ENCODE peak calls at places on chromosomes 4 and X, in seven cellular contexts. One of them, this sample, is unnamed.

GRCh38 chr4:19239565-19239964 is 1012.1 kb upstream of the SLIT2 start:
- DNase-seq in renal cortical epithelial cell: no peak
- DNase-seq in amniotic stem cell: peak; percentile 5
- DNase-seq in GM04504: no peak
- DNase-seq in CD4-positive, alpha-beta memory T cell: no peak
- DNase-seq in activated CD4-positive, alpha-beta T cell treated with anti-CD3 and anti-CD28 coated beads for 4 hours: no peak
- DNase-seq in GM23248: peak; percentile 41
- DNase-seq in this sample: peak; percentile 80

GRCh38 chrX:15465347-15465746 is 27.8 kb downstream of the PIR start:
- DNase-seq in CD4-positive, alpha-beta memory T cell: no peak
- DNase-seq in renal cortical epithelial cell: no peak
- DNase-seq in activated CD4-positive, alpha-beta T cell treated with anti-CD3 and anti-CD28 coated beads for 4 hours: no peak
- DNase-seq in GM04504: peak; percentile 29
- DNase-seq in amniotic stem cell: no peak
- DNase-seq in GM23248: peak; percentile 47
- DNase-seq in this sample: peak; percentile 1

GRCh38 chr4:98851806-98852205 is 77.1 kb downstream of the EIF4E start:
- DNase-seq in amniotic stem cell: no peak
- DNase-seq in activated CD4-positive, alpha-beta T cell treated with anti-CD3 and anti-CD28 coated beads for 4 hours: no peak
- DNase-seq in GM04504: peak; percentile 10
- DNase-seq in renal cortical epithelial cell: no peak
- DNase-seq in CD4-positive, alpha-beta memory T cell: no peak
- DNase-seq in GM23248: peak; percentile 4
- DNase-seq in this sample: peak; percentile 36

GRCh38 chr4:76342803-76343202 is 36.3 kb downstream of the STBD1 start:
- DNase-seq in GM23248: no peak
- DNase-seq in activated CD4-positive, alpha-beta T cell treated with anti-CD3 and anti-CD28 coated beads for 4 hours: no peak
- DNase-seq in renal cortical epithelial cell: no peak
- DNase-seq in GM04504: no peak
- DNase-seq in amniotic stem cell: no peak
- DNase-seq in CD4-positive, alpha-beta memory T cell: no peak
- DNase-seq in this sample: no peak

GRCh38 chrX:107450823-107451509 is 1.5 kb downstream of the FRMPD3 start:
- DNase-seq in activated CD4-positive, alpha-beta T cell treated with anti-CD3 and anti-CD28 coated beads for 4 hours: no peak
- DNase-seq in GM04504: no peak
- DNase-seq in renal cortical epithelial cell: no peak
- DNase-seq in amniotic stem cell: no peak
- DNase-seq in GM23248: peak; percentile 31
- DNase-seq in CD4-positive, alpha-beta memory T cell: no peak
- DNase-seq in this sample: no peak

GRCh38 chrX:12988797-12989196 is 13.9 kb downstream of the TMSB4X start:
- DNase-seq in amniotic stem cell: peak; percentile 15
- DNase-seq in GM04504: no peak
- DNase-seq in renal cortical epithelial cell: peak; percentile 78
- DNase-seq in GM23248: peak; percentile 67
- DNase-seq in activated CD4-positive, alpha-beta T cell treated with anti-CD3 and anti-CD28 coated beads for 4 hours: no peak
- DNase-seq in CD4-positive, alpha-beta memory T cell: no peak
- DNase-seq in this sample: peak; percentile 51

GRCh38 chrX:2577844-2578444 is 77.2 kb upstream of the DHRSX start:
- DNase-seq in CD4-positive, alpha-beta memory T cell: no peak
- DNase-seq in GM23248: peak; percentile 37
- DNase-seq in activated CD4-positive, alpha-beta T cell treated with anti-CD3 and anti-CD28 coated beads for 4 hours: no peak
- DNase-seq in GM04504: no peak
- DNase-seq in amniotic stem cell: no peak
- DNase-seq in renal cortical epithelial cell: no peak
- DNase-seq in this sample: no peak

GRCh38 chr4:1399508-1400190 is 6.6 kb downstream of the NKX1-1 start:
- DNase-seq in CD4-positive, alpha-beta memory T cell: no peak
- DNase-seq in activated CD4-positive, alpha-beta T cell treated with anti-CD3 and anti-CD28 coated beads for 4 hours: no peak
- DNase-seq in renal cortical epithelial cell: no peak
- DNase-seq in amniotic stem cell: no peak
- DNase-seq in GM04504: no peak
- DNase-seq in GM23248: no peak
- DNase-seq in this sample: no peak

GRCh38 chrX:109475174-109475891 is 6.6 kb downstream of the GUCY2F start:
- DNase-seq in renal cortical epithelial cell: peak; percentile 21
- DNase-seq in amniotic stem cell: peak; percentile 4
- DNase-seq in CD4-positive, alpha-beta memory T cell: no peak
- DNase-seq in GM04504: peak; percentile 12
- DNase-seq in GM23248: peak; percentile 60
- DNase-seq in activated CD4-positive, alpha-beta T cell treated with anti-CD3 and anti-CD28 coated beads for 4 hours: peak; percentile 1
- DNase-seq in this sample: peak; percentile 22

GRCh38 chrX:29419774-29420553 is 795.4 kb upstream of the MAGEB2 start:
- DNase-seq in activated CD4-positive, alpha-beta T cell treated with anti-CD3 and anti-CD28 coated beads for 4 hours: no peak
- DNase-seq in renal cortical epithelial cell: no peak
- DNase-seq in GM04504: no peak
- DNase-seq in GM23248: no peak
- DNase-seq in amniotic stem cell: no peak
- DNase-seq in CD4-positive, alpha-beta memory T cell: no peak
- DNase-seq in this sample: no peak

GRCh38 chrX:39595977-39596376 is 501.8 kb downstream of the BCOR start:
- DNase-seq in GM04504: no peak
- DNase-seq in renal cortical epithelial cell: no peak
- DNase-seq in activated CD4-positive, alpha-beta T cell treated with anti-CD3 and anti-CD28 coated beads for 4 hours: no peak
- DNase-seq in CD4-positive, alpha-beta memory T cell: no peak
- DNase-seq in amniotic stem cell: no peak
- DNase-seq in GM23248: no peak
- DNase-seq in this sample: no peak

GRCh38 chr4:6575503-6576240 is 683 bp downstream of the MAN2B2 start:
- DNase-seq in amniotic stem cell: no peak
- DNase-seq in activated CD4-positive, alpha-beta T cell treated with anti-CD3 and anti-CD28 coated beads for 4 hours: no peak
- DNase-seq in CD4-positive, alpha-beta memory T cell: no peak
- DNase-seq in renal cortical epithelial cell: no peak
- DNase-seq in GM04504: no peak
- DNase-seq in GM23248: no peak
- DNase-seq in this sample: no peak

GRCh38 chr4:40562208-40562607 is 67.5 kb downstream of the RBM47 start:
- DNase-seq in CD4-positive, alpha-beta memory T cell: no peak
- DNase-seq in GM23248: no peak
- DNase-seq in renal cortical epithelial cell: no peak
- DNase-seq in activated CD4-positive, alpha-beta T cell treated with anti-CD3 and anti-CD28 coated beads for 4 hours: no peak
- DNase-seq in GM04504: no peak
- DNase-seq in amniotic stem cell: no peak
- DNase-seq in this sample: no peak

GRCh38 chr4:142435599-142436235 is 410.4 kb downstream of the INPP4B start:
- DNase-seq in GM04504: no peak
- DNase-seq in activated CD4-positive, alpha-beta T cell treated with anti-CD3 and anti-CD28 coated beads for 4 hours: no peak
- DNase-seq in GM23248: no peak
- DNase-seq in CD4-positive, alpha-beta memory T cell: no peak
- DNase-seq in renal cortical epithelial cell: no peak
- DNase-seq in amniotic stem cell: no peak
- DNase-seq in this sample: no peak

GRCh38 chr4:41120297-41121217 is 93.8 kb downstream of the APBB2 start:
- DNase-seq in activated CD4-positive, alpha-beta T cell treated with anti-CD3 and anti-CD28 coated beads for 4 hours: no peak
- DNase-seq in amniotic stem cell: no peak
- DNase-seq in renal cortical epithelial cell: peak; percentile 54
- DNase-seq in GM23248: peak; percentile 53
- DNase-seq in CD4-positive, alpha-beta memory T cell: no peak
- DNase-seq in GM04504: no peak
- DNase-seq in this sample: no peak

GRCh38 chr4:97911236-97911906 is 231.9 kb downstream of the STPG2 start:
- DNase-seq in CD4-positive, alpha-beta memory T cell: no peak
- DNase-seq in amniotic stem cell: no peak
- DNase-seq in renal cortical epithelial cell: peak; percentile 70
- DNase-seq in GM04504: no peak
- DNase-seq in activated CD4-positive, alpha-beta T cell treated with anti-CD3 and anti-CD28 coated beads for 4 hours: no peak
- DNase-seq in GM23248: no peak
- DNase-seq in this sample: no peak

GRCh38 chr4:189785257-189785656 is 155.4 kb upstream of the FRG1 start:
- DNase-seq in GM23248: no peak
- DNase-seq in renal cortical epithelial cell: no peak
- DNase-seq in amniotic stem cell: no peak
- DNase-seq in GM04504: no peak
- DNase-seq in activated CD4-positive, alpha-beta T cell treated with anti-CD3 and anti-CD28 coated beads for 4 hours: no peak
- DNase-seq in CD4-positive, alpha-beta memory T cell: no peak
- DNase-seq in this sample: no peak

GRCh38 chrX:40912166-40912565 is 173.1 kb upstream of the USP9X start:
- DNase-seq in renal cortical epithelial cell: no peak
- DNase-seq in GM23248: peak; percentile 21
- DNase-seq in GM04504: no peak
- DNase-seq in activated CD4-positive, alpha-beta T cell treated with anti-CD3 and anti-CD28 coated beads for 4 hours: no peak
- DNase-seq in CD4-positive, alpha-beta memory T cell: no peak
- DNase-seq in amniotic stem cell: no peak
- DNase-seq in this sample: no peak

GRCh38 chrX:153519569-153520285 is 2.3 kb downstream of the ATP2B3 start:
- DNase-seq in amniotic stem cell: no peak
- DNase-seq in GM23248: peak; percentile 74
- DNase-seq in GM04504: no peak
- DNase-seq in renal cortical epithelial cell: peak; percentile 21
- DNase-seq in activated CD4-positive, alpha-beta T cell treated with anti-CD3 and anti-CD28 coated beads for 4 hours: no peak
- DNase-seq in CD4-positive, alpha-beta memory T cell: no peak
- DNase-seq in this sample: no peak

GRCh38 chr4:145557720-145558119 is 61.5 kb upstream of the MMAA start:
- DNase-seq in GM04504: peak; percentile 37
- DNase-seq in CD4-positive, alpha-beta memory T cell: no peak
- DNase-seq in activated CD4-positive, alpha-beta T cell treated with anti-CD3 and anti-CD28 coated beads for 4 hours: peak; percentile 44
- DNase-seq in amniotic stem cell: peak; percentile 42
- DNase-seq in GM23248: peak; percentile 82
- DNase-seq in renal cortical epithelial cell: peak; percentile 65
- DNase-seq in this sample: peak; percentile 51

GRCh38 chr4:121822796-121823504 is 733 bp downstream of the CCNA2 start:
- DNase-seq in GM04504: no peak
- DNase-seq in GM23248: peak; percentile 64
- DNase-seq in amniotic stem cell: no peak
- DNase-seq in CD4-positive, alpha-beta memory T cell: peak; percentile 46
- DNase-seq in activated CD4-positive, alpha-beta T cell treated with anti-CD3 and anti-CD28 coated beads for 4 hours: no peak
- DNase-seq in renal cortical epithelial cell: no peak
- DNase-seq in this sample: peak; percentile 11

GRCh38 chr4:174394915-174395314 is 111.2 kb downstream of the CEP44 start:
- DNase-seq in GM04504: peak; percentile 18
- DNase-seq in activated CD4-positive, alpha-beta T cell treated with anti-CD3 and anti-CD28 coated beads for 4 hours: no peak
- DNase-seq in amniotic stem cell: no peak
- DNase-seq in GM23248: peak; percentile 73
- DNase-seq in CD4-positive, alpha-beta memory T cell: no peak
- DNase-seq in renal cortical epithelial cell: peak; percentile 88
- DNase-seq in this sample: peak; percentile 79

GRCh38 chrX:150984164-150984824 is 1.2 kb downstream of the HMGB3 start:
- DNase-seq in renal cortical epithelial cell: no peak
- DNase-seq in amniotic stem cell: no peak
- DNase-seq in GM23248: peak; percentile 35
- DNase-seq in GM04504: no peak
- DNase-seq in CD4-positive, alpha-beta memory T cell: no peak
- DNase-seq in activated CD4-positive, alpha-beta T cell treated with anti-CD3 and anti-CD28 coated beads for 4 hours: no peak
- DNase-seq in this sample: no peak

GRCh38 chrX:48745222-48745621 is 16.3 kb upstream of the GLOD5 start:
- DNase-seq in activated CD4-positive, alpha-beta T cell treated with anti-CD3 and anti-CD28 coated beads for 4 hours: no peak
- DNase-seq in CD4-positive, alpha-beta memory T cell: no peak
- DNase-seq in GM04504: no peak
- DNase-seq in GM23248: no peak
- DNase-seq in renal cortical epithelial cell: no peak
- DNase-seq in amniotic stem cell: no peak
- DNase-seq in this sample: no peak

GRCh38 chrX:39484669-39485068 is 613.1 kb downstream of the BCOR start:
- DNase-seq in GM04504: no peak
- DNase-seq in amniotic stem cell: no peak
- DNase-seq in renal cortical epithelial cell: no peak
- DNase-seq in CD4-positive, alpha-beta memory T cell: no peak
- DNase-seq in activated CD4-positive, alpha-beta T cell treated with anti-CD3 and anti-CD28 coated beads for 4 hours: no peak
- DNase-seq in GM23248: no peak
- DNase-seq in this sample: no peak

GRCh38 chr4:39591290-39591689 is 47.4 kb downstream of the SMIM14 start:
- DNase-seq in renal cortical epithelial cell: peak; percentile 29
- DNase-seq in activated CD4-positive, alpha-beta T cell treated with anti-CD3 and anti-CD28 coated beads for 4 hours: no peak
- DNase-seq in CD4-positive, alpha-beta memory T cell: no peak
- DNase-seq in GM23248: peak; percentile 12
- DNase-seq in amniotic stem cell: no peak
- DNase-seq in GM04504: no peak
- DNase-seq in this sample: no peak

GRCh38 chr4:183356931-183357675 is 34.9 kb upstream of the CLDN24 start:
- DNase-seq in CD4-positive, alpha-beta memory T cell: no peak
- DNase-seq in GM23248: no peak
- DNase-seq in renal cortical epithelial cell: no peak
- DNase-seq in amniotic stem cell: no peak
- DNase-seq in activated CD4-positive, alpha-beta T cell treated with anti-CD3 and anti-CD28 coated beads for 4 hours: no peak
- DNase-seq in GM04504: no peak
- DNase-seq in this sample: no peak

GRCh38 chr4:1683371-1683902 is 676 bp downstream of the FAM53A start:
- DNase-seq in CD4-positive, alpha-beta memory T cell: peak; percentile 51
- DNase-seq in renal cortical epithelial cell: peak; percentile 77
- DNase-seq in GM04504: peak; percentile 67
- DNase-seq in GM23248: peak; percentile 91
- DNase-seq in activated CD4-positive, alpha-beta T cell treated with anti-CD3 and anti-CD28 coated beads for 4 hours: no peak
- DNase-seq in amniotic stem cell: peak; percentile 62
- DNase-seq in this sample: peak; percentile 68

GRCh38 chr4:815464-816146 is 10.3 kb downstream of the CPLX1 start:
- DNase-seq in CD4-positive, alpha-beta memory T cell: no peak
- DNase-seq in GM04504: no peak
- DNase-seq in GM23248: no peak
- DNase-seq in activated CD4-positive, alpha-beta T cell treated with anti-CD3 and anti-CD28 coated beads for 4 hours: no peak
- DNase-seq in renal cortical epithelial cell: peak; percentile 61
- DNase-seq in amniotic stem cell: no peak
- DNase-seq in this sample: no peak

GRCh38 chrX:19758536-19758935 is 128.9 kb downstream of the SH3KBP1 start:
- DNase-seq in GM04504: no peak
- DNase-seq in amniotic stem cell: no peak
- DNase-seq in GM23248: peak; percentile 43
- DNase-seq in renal cortical epithelial cell: no peak
- DNase-seq in activated CD4-positive, alpha-beta T cell treated with anti-CD3 and anti-CD28 coated beads for 4 hours: no peak
- DNase-seq in CD4-positive, alpha-beta memory T cell: no peak
- DNase-seq in this sample: no peak

GRCh38 chr4:113540859-113541258 is 220.7 kb downstream of the CAMK2D start:
- DNase-seq in GM23248: peak; percentile 50
- DNase-seq in activated CD4-positive, alpha-beta T cell treated with anti-CD3 and anti-CD28 coated beads for 4 hours: peak; percentile 44
- DNase-seq in renal cortical epithelial cell: no peak
- DNase-seq in GM04504: no peak
- DNase-seq in CD4-positive, alpha-beta memory T cell: no peak
- DNase-seq in amniotic stem cell: no peak
- DNase-seq in this sample: peak; percentile 26

GRCh38 chrX:15848576-15848975 is 6.0 kb downstream of the AP1S2 start:
- DNase-seq in amniotic stem cell: no peak
- DNase-seq in GM04504: no peak
- DNase-seq in CD4-positive, alpha-beta memory T cell: no peak
- DNase-seq in GM23248: no peak
- DNase-seq in activated CD4-positive, alpha-beta T cell treated with anti-CD3 and anti-CD28 coated beads for 4 hours: no peak
- DNase-seq in renal cortical epithelial cell: peak; percentile 23
- DNase-seq in this sample: peak; percentile 18

GRCh38 chr4:52979020-52979419 is 116.9 kb downstream of the RASL11B start:
- DNase-seq in GM04504: no peak
- DNase-seq in renal cortical epithelial cell: no peak
- DNase-seq in activated CD4-positive, alpha-beta T cell treated with anti-CD3 and anti-CD28 coated beads for 4 hours: no peak
- DNase-seq in CD4-positive, alpha-beta memory T cell: no peak
- DNase-seq in amniotic stem cell: no peak
- DNase-seq in GM23248: peak; percentile 11
- DNase-seq in this sample: no peak

GRCh38 chr4:180598281-180598680 is 1644.9 kb upstream of the TENM3 start:
- DNase-seq in GM04504: no peak
- DNase-seq in GM23248: no peak
- DNase-seq in amniotic stem cell: no peak
- DNase-seq in renal cortical epithelial cell: peak; percentile 3
- DNase-seq in CD4-positive, alpha-beta memory T cell: no peak
- DNase-seq in activated CD4-positive, alpha-beta T cell treated with anti-CD3 and anti-CD28 coated beads for 4 hours: no peak
- DNase-seq in this sample: no peak

GRCh38 chr4:89661490-89661889 is 175.5 kb downstream of the SNCA start:
- DNase-seq in activated CD4-positive, alpha-beta T cell treated with anti-CD3 and anti-CD28 coated beads for 4 hours: no peak
- DNase-seq in GM23248: peak; percentile 41
- DNase-seq in CD4-positive, alpha-beta memory T cell: no peak
- DNase-seq in renal cortical epithelial cell: peak; percentile 91
- DNase-seq in GM04504: peak; percentile 3
- DNase-seq in amniotic stem cell: no peak
- DNase-seq in this sample: peak; percentile 62

GRCh38 chrX:10078266-10078665 is 78.5 kb upstream of the CLCN4 start:
- DNase-seq in renal cortical epithelial cell: no peak
- DNase-seq in amniotic stem cell: no peak
- DNase-seq in CD4-positive, alpha-beta memory T cell: no peak
- DNase-seq in activated CD4-positive, alpha-beta T cell treated with anti-CD3 and anti-CD28 coated beads for 4 hours: no peak
- DNase-seq in GM04504: no peak
- DNase-seq in GM23248: no peak
- DNase-seq in this sample: no peak

GRCh38 chr4:150943831-150944230 is 71.3 kb downstream of the LRBA start:
- DNase-seq in GM23248: peak; percentile 8
- DNase-seq in renal cortical epithelial cell: peak; percentile 8
- DNase-seq in activated CD4-positive, alpha-beta T cell treated with anti-CD3 and anti-CD28 coated beads for 4 hours: no peak
- DNase-seq in CD4-positive, alpha-beta memory T cell: no peak
- DNase-seq in amniotic stem cell: no peak
- DNase-seq in GM04504: no peak
- DNase-seq in this sample: no peak

GRCh38 chrX:72569786-72570185 is 2.9 kb downstream of the HDAC8 start:
- DNase-seq in GM23248: peak; percentile 82
- DNase-seq in activated CD4-positive, alpha-beta T cell treated with anti-CD3 and anti-CD28 coated beads for 4 hours: no peak
- DNase-seq in amniotic stem cell: no peak
- DNase-seq in GM04504: no peak
- DNase-seq in renal cortical epithelial cell: peak; percentile 13
- DNase-seq in CD4-positive, alpha-beta memory T cell: no peak
- DNase-seq in this sample: peak; percentile 73